ENCODE peak calls at places on chromosomes 4 and X, in nine cellular contexts. T is RWPE1, B is EH, Z is NCI-H146, C is sciatic nerve, N is NCI-H1417, I is ELR, H is right atrium auricular region, K is cardiac muscle cell. M is an unnamed sample.

GRCh38 chrX:107725761-107726555 is 49.6 kb downstream of the TSC22D3 start:
- DNase-seq in B (no peak), Z (no peak), C (no peak), K (no peak), H (no peak), N (no peak), I (no peak), T (peak; percentile 68), M (no peak)

GRCh38 chr4:163395055-163395454 is 51.4 kb downstream of the NPY5R start:
- DNase-seq in Z (no peak), I (peak; percentile 24), H (no peak), B (peak; percentile 40), T (no peak), N (no peak), K (peak; percentile 79), C (no peak), M (no peak)

GRCh38 chrX:55056820-55057690 is 17.8 kb upstream of the PAGE2B start:
- DNase-seq in H (no peak), N (no peak), B (peak; percentile 29), I (peak; percentile 8), T (no peak), K (peak; percentile 70), C (no peak), Z (peak; percentile 18), M (no peak)

GRCh38 chr4:54683616-54684346 is 26.0 kb downstream of the KIT start:
- DNase-seq in T (peak; percentile 25), H (no peak), Z (no peak), C (no peak), I (peak; percentile 31), K (peak; percentile 32), B (peak; percentile 25), N (no peak), M (no peak)

GRCh38 chr4:16120720-16121119 is 36.9 kb upstream of the PROM1 start:
- DNase-seq in K (no peak), N (no peak), H (no peak), C (no peak), B (peak; percentile 19), T (no peak), Z (no peak), I (peak; percentile 41), M (no peak)

GRCh38 chr4:10737335-10737734 is 52.8 kb upstream of the CLNK start:
- DNase-seq in T (no peak), I (peak; percentile 23), H (no peak), N (no peak), C (no peak), Z (peak; percentile 22), B (no peak), K (no peak), M (no peak)

GRCh38 chrX:291411-291901 is 10.3 kb downstream of the PLCXD1 start:
- DNase-seq in I (no peak), H (no peak), T (no peak), C (peak; percentile 52), K (no peak), B (no peak), N (no peak), Z (no peak), M (peak; percentile 67)

GRCh38 chr4:127642169-127642568 is 9.4 kb downstream of the INTU start:
- DNase-seq in K (no peak), N (no peak), H (no peak), Z (no peak), T (no peak), I (peak; percentile 37), C (no peak), B (peak; percentile 43), M (no peak)

GRCh38 chr4:23368081-23368697 is 521.7 kb downstream of the PPARGC1A start:
- DNase-seq in K (peak; percentile 7), Z (peak; percentile 15), T (no peak), H (no peak), N (peak; percentile 52), C (no peak), I (no peak), B (no peak), M (no peak)